ENCODE peak calls at places on chromosomes 6 and 20, in ten cellular contexts. One of them, this sample, is unnamed.

GRCh38 chr6:116595247-116595646 is 21.0 kb upstream of the RSPH4A start:
- DNase-seq in colonic mucosa: no peak
- DNase-seq in effector memory CD4-positive, alpha-beta T cell: no peak
- DNase-seq in posterior vena cava: no peak
- DNase-seq in activated CD4-positive, alpha-beta T cell treated with anti-CD3 and anti-CD28 coated beads, Interleukin-2, amount 10 ng/mL, durations not matched to agents 7 days and 5 days: no peak
- DNase-seq in occipital lobe: no peak
- DNase-seq in GM12865: no peak
- DNase-seq in uterus: no peak
- DNase-seq in stimulated activated naive CD8-positive, alpha-beta T cell treated with anti-CD3 and anti-CD28 coated beads, Interleukin-15, amount 100 ng/mL, for 72 hours: no peak
- DNase-seq in stimulated activated naive B cell treated with anti-CD40 and anti-IgM and Interleukin-4, amounts not matched to agents 10 μg/mL and 1 μg/mL and 100 μg/mL, for 72 hours: no peak
- DNase-seq in this sample: no peak

GRCh38 chr6:69907981-69908498 is 41.7 kb downstream of the COL19A1 start:
- DNase-seq in colonic mucosa: no peak
- DNase-seq in effector memory CD4-positive, alpha-beta T cell: no peak
- DNase-seq in posterior vena cava: no peak
- DNase-seq in activated CD4-positive, alpha-beta T cell treated with anti-CD3 and anti-CD28 coated beads, Interleukin-2, amount 10 ng/mL, durations not matched to agents 7 days and 5 days: no peak
- DNase-seq in occipital lobe: no peak
- DNase-seq in GM12865: no peak
- DNase-seq in uterus: no peak
- DNase-seq in stimulated activated naive CD8-positive, alpha-beta T cell treated with anti-CD3 and anti-CD28 coated beads, Interleukin-15, amount 100 ng/mL, for 72 hours: no peak
- DNase-seq in stimulated activated naive B cell treated with anti-CD40 and anti-IgM and Interleukin-4, amounts not matched to agents 10 μg/mL and 1 μg/mL and 100 μg/mL, for 72 hours: no peak
- DNase-seq in this sample: no peak

GRCh38 chr6:27492776-27493175 is 19.9 kb upstream of the ZNF184 start:
- DNase-seq in colonic mucosa: no peak
- DNase-seq in effector memory CD4-positive, alpha-beta T cell: no peak
- DNase-seq in posterior vena cava: no peak
- DNase-seq in activated CD4-positive, alpha-beta T cell treated with anti-CD3 and anti-CD28 coated beads, Interleukin-2, amount 10 ng/mL, durations not matched to agents 7 days and 5 days: no peak
- DNase-seq in occipital lobe: no peak
- DNase-seq in GM12865: no peak
- DNase-seq in uterus: no peak
- DNase-seq in stimulated activated naive CD8-positive, alpha-beta T cell treated with anti-CD3 and anti-CD28 coated beads, Interleukin-15, amount 100 ng/mL, for 72 hours: no peak
- DNase-seq in stimulated activated naive B cell treated with anti-CD40 and anti-IgM and Interleukin-4, amounts not matched to agents 10 μg/mL and 1 μg/mL and 100 μg/mL, for 72 hours: no peak
- DNase-seq in this sample: no peak

GRCh38 chr20:48143435-48144081 is 358.3 kb upstream of the SULF2 start:
- DNase-seq in colonic mucosa: no peak
- DNase-seq in effector memory CD4-positive, alpha-beta T cell: no peak
- DNase-seq in posterior vena cava: no peak
- DNase-seq in activated CD4-positive, alpha-beta T cell treated with anti-CD3 and anti-CD28 coated beads, Interleukin-2, amount 10 ng/mL, durations not matched to agents 7 days and 5 days: no peak
- DNase-seq in occipital lobe: no peak
- DNase-seq in GM12865: no peak
- DNase-seq in uterus: no peak
- DNase-seq in stimulated activated naive CD8-positive, alpha-beta T cell treated with anti-CD3 and anti-CD28 coated beads, Interleukin-15, amount 100 ng/mL, for 72 hours: no peak
- DNase-seq in stimulated activated naive B cell treated with anti-CD40 and anti-IgM and Interleukin-4, amounts not matched to agents 10 μg/mL and 1 μg/mL and 100 μg/mL, for 72 hours: no peak
- DNase-seq in this sample: no peak

GRCh38 chr20:31516166-31516565 is 1.9 kb downstream of the HM13 start:
- DNase-seq in colonic mucosa: no peak
- DNase-seq in effector memory CD4-positive, alpha-beta T cell: no peak
- DNase-seq in posterior vena cava: no peak
- DNase-seq in activated CD4-positive, alpha-beta T cell treated with anti-CD3 and anti-CD28 coated beads, Interleukin-2, amount 10 ng/mL, durations not matched to agents 7 days and 5 days: no peak
- DNase-seq in occipital lobe: no peak
- DNase-seq in GM12865: no peak
- DNase-seq in uterus: no peak
- DNase-seq in stimulated activated naive CD8-positive, alpha-beta T cell treated with anti-CD3 and anti-CD28 coated beads, Interleukin-15, amount 100 ng/mL, for 72 hours: no peak
- DNase-seq in stimulated activated naive B cell treated with anti-CD40 and anti-IgM and Interleukin-4, amounts not matched to agents 10 μg/mL and 1 μg/mL and 100 μg/mL, for 72 hours: no peak
- DNase-seq in this sample: no peak

GRCh38 chr6:116512709-116513108 is 1.3 kb downstream of the CALHM5 start:
- DNase-seq in colonic mucosa: no peak
- DNase-seq in effector memory CD4-positive, alpha-beta T cell: no peak
- DNase-seq in posterior vena cava: no peak
- DNase-seq in activated CD4-positive, alpha-beta T cell treated with anti-CD3 and anti-CD28 coated beads, Interleukin-2, amount 10 ng/mL, durations not matched to agents 7 days and 5 days: no peak
- DNase-seq in occipital lobe: no peak
- DNase-seq in GM12865: no peak
- DNase-seq in uterus: no peak
- DNase-seq in stimulated activated naive CD8-positive, alpha-beta T cell treated with anti-CD3 and anti-CD28 coated beads, Interleukin-15, amount 100 ng/mL, for 72 hours: no peak
- DNase-seq in stimulated activated naive B cell treated with anti-CD40 and anti-IgM and Interleukin-4, amounts not matched to agents 10 μg/mL and 1 μg/mL and 100 μg/mL, for 72 hours: no peak
- DNase-seq in this sample: no peak

GRCh38 chr6:144286503-144287393 is 1.6 kb downstream of the UTRN start:
- DNase-seq in colonic mucosa: peak; percentile 81
- DNase-seq in effector memory CD4-positive, alpha-beta T cell: no peak
- DNase-seq in posterior vena cava: peak; percentile 89
- DNase-seq in activated CD4-positive, alpha-beta T cell treated with anti-CD3 and anti-CD28 coated beads, Interleukin-2, amount 10 ng/mL, durations not matched to agents 7 days and 5 days: no peak
- DNase-seq in occipital lobe: no peak
- DNase-seq in GM12865: no peak
- DNase-seq in uterus: peak; percentile 70
- DNase-seq in stimulated activated naive CD8-positive, alpha-beta T cell treated with anti-CD3 and anti-CD28 coated beads, Interleukin-15, amount 100 ng/mL, for 72 hours: no peak
- DNase-seq in stimulated activated naive B cell treated with anti-CD40 and anti-IgM and Interleukin-4, amounts not matched to agents 10 μg/mL and 1 μg/mL and 100 μg/mL, for 72 hours: no peak
- DNase-seq in this sample: peak; percentile 81

GRCh38 chr6:2952557-2953095 is 18.7 kb downstream of the SERPINB6 start:
- DNase-seq in colonic mucosa: peak; percentile 89
- DNase-seq in effector memory CD4-positive, alpha-beta T cell: no peak
- DNase-seq in posterior vena cava: peak; percentile 93
- DNase-seq in activated CD4-positive, alpha-beta T cell treated with anti-CD3 and anti-CD28 coated beads, Interleukin-2, amount 10 ng/mL, durations not matched to agents 7 days and 5 days: peak; percentile 59
- DNase-seq in occipital lobe: peak; percentile 42
- DNase-seq in GM12865: peak; percentile 72
- DNase-seq in uterus: peak; percentile 85
- DNase-seq in stimulated activated naive CD8-positive, alpha-beta T cell treated with anti-CD3 and anti-CD28 coated beads, Interleukin-15, amount 100 ng/mL, for 72 hours: peak; percentile 59
- DNase-seq in stimulated activated naive B cell treated with anti-CD40 and anti-IgM and Interleukin-4, amounts not matched to agents 10 μg/mL and 1 μg/mL and 100 μg/mL, for 72 hours: no peak
- DNase-seq in this sample: peak; percentile 89

GRCh38 chr6:124974770-124975377 is 12.6 kb downstream of the RNF217 start:
- DNase-seq in colonic mucosa: peak; percentile 45
- DNase-seq in effector memory CD4-positive, alpha-beta T cell: no peak
- DNase-seq in posterior vena cava: no peak
- DNase-seq in activated CD4-positive, alpha-beta T cell treated with anti-CD3 and anti-CD28 coated beads, Interleukin-2, amount 10 ng/mL, durations not matched to agents 7 days and 5 days: no peak
- DNase-seq in occipital lobe: no peak
- DNase-seq in GM12865: no peak
- DNase-seq in uterus: no peak
- DNase-seq in stimulated activated naive CD8-positive, alpha-beta T cell treated with anti-CD3 and anti-CD28 coated beads, Interleukin-15, amount 100 ng/mL, for 72 hours: no peak
- DNase-seq in stimulated activated naive B cell treated with anti-CD40 and anti-IgM and Interleukin-4, amounts not matched to agents 10 μg/mL and 1 μg/mL and 100 μg/mL, for 72 hours: no peak
- DNase-seq in this sample: no peak

GRCh38 chr6:170451762-170452651 is 101.1 kb downstream of the PSMB1 start:
- DNase-seq in colonic mucosa: no peak
- DNase-seq in effector memory CD4-positive, alpha-beta T cell: no peak
- DNase-seq in posterior vena cava: no peak
- DNase-seq in activated CD4-positive, alpha-beta T cell treated with anti-CD3 and anti-CD28 coated beads, Interleukin-2, amount 10 ng/mL, durations not matched to agents 7 days and 5 days: no peak
- DNase-seq in occipital lobe: no peak
- DNase-seq in GM12865: no peak
- DNase-seq in uterus: no peak
- DNase-seq in stimulated activated naive CD8-positive, alpha-beta T cell treated with anti-CD3 and anti-CD28 coated beads, Interleukin-15, amount 100 ng/mL, for 72 hours: no peak
- DNase-seq in stimulated activated naive B cell treated with anti-CD40 and anti-IgM and Interleukin-4, amounts not matched to agents 10 μg/mL and 1 μg/mL and 100 μg/mL, for 72 hours: no peak
- DNase-seq in this sample: no peak